ENCODE peak calls at places on chromosomes 7 and 10, in four cellular contexts. F, V, I and L are unnamed samples.

GRCh38 chr7:46774515-46774914 is 807.4 kb downstream of the TNS3 start:
- DNase-seq in F (no peak), V (no peak), I (no peak), L (no peak)

GRCh38 chr10:61888744-61889143 is 12.8 kb upstream of the ARID5B start:
- DNase-seq in V (no peak), F (no peak), I (peak), L (no peak)

GRCh38 chr7:137130751-137131158 is 212.8 kb downstream of the PTN start:
- DNase-seq in I (peak), F (no peak), V (no peak), L (no peak)

GRCh38 chr7:47908726-47909125 is 39.5 kb downstream of the PKD1L1 start:
- DNase-seq in V (peak), F (no peak), I (no peak), L (no peak)

GRCh38 chr7:93176961-93177580 is 28.9 kb upstream of the SAMD9L start:
- DNase-seq in I (no peak), F (no peak), V (no peak), L (no peak)

GRCh38 chr10:114995468-114995867 is 57.5 kb downstream of the TRUB1 start:
- DNase-seq in I (peak), V (no peak), F (no peak), L (no peak)

GRCh38 chr7:30971440-30971839 is 7.7 kb downstream of the GHRHR start:
- DNase-seq in I (no peak), F (no peak), V (no peak), L (no peak)

GRCh38 chr7:44277391-44277790 is 48.0 kb downstream of the CAMK2B start:
- DNase-seq in V (no peak), F (no peak), I (no peak), L (no peak)

GRCh38 chr7:150425670-150426069 is 24.8 kb upstream of the GIMAP8 start:
- DNase-seq in F (no peak), I (no peak), V (no peak), L (no peak)

GRCh38 chr10:30502266-30503058 is 68.5 kb downstream of the MAP3K8 start:
- DNase-seq in V (no peak), F (peak), I (peak), L (no peak)

GRCh38 chr10:71974489-71975011 is 10.4 kb downstream of the CHST3 start:
- DNase-seq in V (no peak), F (peak), I (peak), L (no peak)

GRCh38 chr7:107034553-107034952 is 10.0 kb upstream of the PRKAR2B start:
- DNase-seq in V (no peak), I (no peak), F (no peak), L (no peak)

GRCh38 chr10:7161484-7162283 is 249.2 kb downstream of the SFMBT2 start:
- DNase-seq in I (no peak), V (no peak), F (no peak), L (no peak)

GRCh38 chr10:68506406-68506805 is 20.9 kb downstream of the SLC25A16 start:
- DNase-seq in I (no peak), V (no peak), F (no peak), L (no peak)
- H3K9ac ChIP-seq in I (no peak), V (no peak), F (no peak), L (no peak)

GRCh38 chr10:14995964-14996565 is 36.9 kb downstream of the MEIG1 start:
- DNase-seq in V (no peak), F (no peak), I (no peak), L (no peak)
- H3K4me3 ChIP-seq in V (no peak), F (no peak), I (peak), L (no peak)

DNA sequence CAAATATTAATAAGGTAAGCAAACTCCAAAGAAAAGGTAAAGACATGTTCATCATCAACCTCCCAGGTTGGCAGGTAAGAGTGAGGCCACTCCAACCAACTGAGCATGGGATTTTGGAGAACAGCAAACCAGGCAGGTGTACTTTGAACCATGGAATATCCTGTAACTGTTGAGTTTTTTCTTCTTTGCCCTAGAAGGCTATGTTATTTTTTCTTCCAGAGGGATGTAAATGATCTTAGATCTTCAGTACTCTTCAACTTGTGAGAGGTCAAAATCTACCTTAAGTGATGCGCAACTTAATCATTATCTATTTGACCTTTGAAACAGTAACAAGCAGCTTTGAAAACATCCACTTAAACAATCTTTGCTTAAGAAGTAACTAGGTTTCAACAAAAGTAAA is at the start of gene CUBN:
- DNase-seq in F (no peak), I (no peak), V (no peak), L (no peak)
- H3K9ac ChIP-seq in F (no peak), I (no peak), V (no peak), L (no peak)

GRCh38 chr7:78020131-78020873 is 221.7 kb downstream of the PHTF2 start:
- DNase-seq in V (peak), F (peak), I (peak), L (peak)
- H3K4me3 ChIP-seq in V (no peak), F (no peak), I (no peak), L (peak)

GRCh38 chr7:1224093-1224702 is 8.5 kb upstream of the UNCX start:
- DNase-seq in I (no peak), F (no peak), V (peak), L (no peak)

GRCh38 chr7:1226155-1226901 is 6.3 kb upstream of the UNCX start:
- DNase-seq in F (peak), I (no peak), V (no peak), L (no peak)

GRCh38 chr7:1223196-1224092 is 9.2 kb upstream of the UNCX start:
- DNase-seq in I (no peak), F (peak), V (no peak), L (no peak)

GRCh38 chr7:1227071-1227804 is 5.4 kb upstream of the UNCX start:
- DNase-seq in F (peak), I (no peak), V (no peak), L (no peak)

DNA sequence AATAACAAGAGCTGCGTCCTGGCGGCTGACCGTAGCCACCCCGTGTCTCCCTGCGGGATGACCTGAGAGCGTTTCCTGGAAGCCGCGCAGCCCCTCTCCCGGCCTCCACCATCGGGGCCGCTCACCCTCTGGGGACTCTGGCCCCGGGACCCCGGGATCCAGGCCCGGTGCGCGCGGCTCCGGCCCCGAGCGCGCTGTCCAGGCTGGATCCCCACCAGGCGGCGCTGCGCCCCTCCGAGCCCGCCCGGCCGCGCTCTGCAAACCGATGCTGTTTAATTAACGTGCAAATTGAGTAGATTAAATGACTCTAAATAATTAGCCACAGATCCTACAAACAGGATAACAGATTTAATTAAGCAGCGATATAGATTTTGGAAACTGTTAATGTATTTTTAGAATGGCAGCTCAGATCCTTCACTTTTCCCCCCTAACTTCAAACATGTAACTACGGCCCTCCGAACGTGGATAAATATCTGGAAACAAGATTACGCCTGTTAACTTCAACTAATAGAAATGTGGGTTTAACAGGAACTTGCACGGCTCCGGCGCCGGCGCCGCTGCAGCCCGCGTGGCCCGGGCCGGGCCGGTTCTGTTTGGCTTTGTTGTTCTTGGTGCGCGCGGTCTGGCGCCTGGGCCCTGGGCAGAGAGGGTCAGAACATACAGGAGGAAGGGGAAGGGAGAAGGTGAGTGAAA is 7.1 kb upstream of the UNCX start:
- DNase-seq in I (no peak), F (no peak), V (no peak), L (peak)
- H3K9ac ChIP-seq in I (no peak), F (no peak), V (no peak), L (no peak)

GRCh38 chr7:70533614-70534013 is 598.3 kb upstream of the GALNT17 start:
- DNase-seq in V (no peak), F (no peak), I (no peak), L (no peak)

GRCh38 chr7:70527489-70527888 is 604.5 kb upstream of the GALNT17 start:
- DNase-seq in V (no peak), I (no peak), F (peak), L (no peak)

GRCh38 chr7:70525991-70526390 is 606.0 kb upstream of the GALNT17 start:
- DNase-seq in V (no peak), I (no peak), F (no peak), L (no peak)

GRCh38 chr7:70530191-70530590 is 601.8 kb upstream of the GALNT17 start:
- DNase-seq in I (no peak), F (no peak), V (no peak), L (no peak)
- H3K4me3 ChIP-seq in I (no peak), F (no peak), V (no peak), L (no peak)

DNA sequence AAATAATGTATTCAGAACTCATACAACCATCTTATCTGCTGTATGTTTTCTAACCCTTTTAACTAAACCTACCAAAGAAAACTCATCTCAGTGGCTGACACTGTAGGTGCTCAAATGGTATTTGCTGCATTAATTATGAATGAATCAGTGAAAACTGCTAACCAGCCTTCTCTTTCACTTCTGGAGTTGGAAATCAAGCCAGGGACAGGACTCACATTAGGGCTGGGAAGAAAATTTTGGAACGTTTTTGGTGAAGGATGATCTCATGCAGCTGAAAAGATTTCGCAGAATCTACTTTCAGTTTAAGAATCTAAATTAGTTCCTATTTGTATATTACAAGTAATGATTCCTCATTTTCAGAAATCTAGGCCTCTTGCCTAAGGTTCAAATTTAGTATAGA is 12.9 kb downstream of the MTPN start:
- DNase-seq in I (peak), F (no peak), V (no peak), L (no peak)
- H3K9ac ChIP-seq in I (no peak), F (no peak), V (no peak), L (no peak)

GRCh38 chr7:76108540-76109233 is 60.8 kb downstream of the MDH2 start:
- DNase-seq in I (peak), F (peak), V (no peak), L (peak)
- H3K4me3 ChIP-seq in I (no peak), F (no peak), V (no peak), L (no peak)

DNA sequence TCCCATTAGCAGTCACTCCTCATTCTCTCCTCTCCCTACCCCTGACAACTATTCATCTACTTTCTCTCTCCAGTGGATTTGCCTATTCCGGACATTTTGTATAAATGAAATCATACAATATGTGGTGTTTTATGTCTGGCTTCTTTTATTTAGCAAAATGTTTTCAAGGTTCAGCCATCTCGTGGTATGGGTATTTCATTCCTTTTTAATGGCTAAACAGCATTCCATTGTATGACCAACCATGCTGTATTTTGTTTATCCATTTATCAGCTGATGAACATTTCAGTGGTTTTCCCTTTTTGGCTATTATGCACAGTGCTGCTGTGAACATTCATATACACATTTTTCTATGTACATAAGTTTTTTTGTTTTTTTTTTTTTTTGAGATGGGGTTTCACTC is 34.9 kb downstream of the ENTPD7 start:
- DNase-seq in I (peak), V (no peak), F (no peak), L (no peak)
- H3K9ac ChIP-seq in I (peak), V (no peak), F (no peak), L (no peak)